ENCODE peak calls at places on chromosomes 5 and 9, in eight cellular contexts. I is cardiac muscle cell; N is nephron progenitor cell; R is type B pancreatic cell; L is naive thymus-derived CD4-positive, alpha-beta T cell; J is effector CD4-positive, alpha-beta T cell; K is GM04504; O is GM06990. G is an unnamed sample.

GRCh38 chr5:5141625-5142527 is 1.7 kb downstream of the ADAMTS16 start:
- DNase-seq in J (peak; percentile 41), O (no peak), N (peak; percentile 68), I (peak; percentile 71), R (no peak), K (peak; percentile 20), L (peak; percentile 42), G (no peak)

GRCh38 chr5:92513067-92513466 is 1068.0 kb downstream of the NR2F1-AS1 start:
- DNase-seq in L (no peak), R (no peak), I (no peak), O (no peak), N (no peak), K (no peak), J (no peak), G (peak; percentile 7)

GRCh38 chr5:120254385-120254784 is 209.7 kb upstream of the PRR16 start:
- DNase-seq in K (no peak), O (no peak), I (no peak), R (no peak), L (no peak), J (no peak), N (no peak), G (no peak)

GRCh38 chr9:116247284-116247683 is 93.7 kb downstream of the PAPPA start:
- DNase-seq in J (no peak), N (no peak), I (no peak), K (no peak), R (no peak), O (no peak), L (no peak), G (no peak)

GRCh38 chr5:86461169-86461956 is 156.4 kb upstream of the COX7C start:
- DNase-seq in I (peak; percentile 31), L (no peak), J (no peak), O (no peak), N (no peak), R (no peak), K (no peak), G (no peak)

GRCh38 chr9:98504883-98505282 is 203.9 kb downstream of the GABBR2 start:
- DNase-seq in R (no peak), K (no peak), L (no peak), I (no peak), J (no peak), N (no peak), O (no peak), G (no peak)

GRCh38 chr9:68794898-68795297 is 89.9 kb downstream of the PIP5K1B start:
- DNase-seq in R (no peak), J (no peak), K (no peak), N (no peak), L (no peak), O (no peak), I (no peak), G (no peak)

GRCh38 chr9:134359493-134360179 is 33.4 kb downstream of the RXRA start:
- DNase-seq in J (no peak), O (no peak), K (no peak), R (no peak), L (no peak), N (no peak), I (no peak), G (no peak)

GRCh38 chr5:140565024-140565779 is 574 bp downstream of the SLC35A4 start:
- DNase-seq in L (no peak), N (no peak), J (no peak), O (no peak), R (peak; percentile 48), I (peak; percentile 15), K (no peak), G (no peak)

GRCh38 chr5:657570-657969 is 35.6 kb downstream of the TPPP start:
- DNase-seq in I (peak; percentile 78), J (no peak), L (no peak), R (no peak), O (no peak), N (no peak), K (no peak), G (no peak)

G was measured in A549.